ENCODE peak calls at places on chromosomes 4 and X, in seven cellular contexts. One of them, this sample, is unnamed.

GRCh38 chr4:25680580-25680979 is 24.9 kb downstream of the SLC34A2 start:
- DNase-seq in IMR-90: no peak
- DNase-seq in Caco-2: no peak
- DNase-seq in sigmoid colon: no peak
- DNase-seq in PC-3: no peak
- DNase-seq in keratinocyte: no peak
- DNase-seq in psoas muscle: no peak
- DNase-seq in this sample: no peak

GRCh38 chrX:40202456-40202855 is 104.7 kb upstream of the BCOR start:
- DNase-seq in IMR-90: no peak
- DNase-seq in Caco-2: no peak
- DNase-seq in sigmoid colon: no peak
- DNase-seq in PC-3: no peak
- DNase-seq in keratinocyte: no peak
- DNase-seq in psoas muscle: no peak
- DNase-seq in this sample: no peak

GRCh38 chrX:150587585-150588503 is 19.4 kb downstream of the MTM1 start:
- DNase-seq in IMR-90: no peak
- DNase-seq in Caco-2: no peak
- DNase-seq in sigmoid colon: no peak
- DNase-seq in PC-3: peak; percentile 50
- DNase-seq in keratinocyte: no peak
- DNase-seq in psoas muscle: no peak
- DNase-seq in this sample: peak; percentile 9

GRCh38 chr4:29972121-29972520 is 748.0 kb upstream of the PCDH7 start:
- DNase-seq in IMR-90: peak; percentile 44
- DNase-seq in Caco-2: no peak
- DNase-seq in sigmoid colon: no peak
- DNase-seq in PC-3: peak; percentile 34
- DNase-seq in keratinocyte: no peak
- DNase-seq in psoas muscle: no peak
- DNase-seq in this sample: peak; percentile 6

GRCh38 chr4:57077550-57078311 is 32.5 kb downstream of the IGFBP7 start:
- DNase-seq in IMR-90: peak; percentile 79
- DNase-seq in Caco-2: no peak
- DNase-seq in sigmoid colon: no peak
- DNase-seq in PC-3: peak; percentile 61
- DNase-seq in keratinocyte: peak; percentile 70
- DNase-seq in psoas muscle: no peak
- DNase-seq in this sample: no peak

GRCh38 chr4:102518703-102519131 is 17.6 kb downstream of the NFKB1 start:
- DNase-seq in IMR-90: no peak
- DNase-seq in Caco-2: no peak
- DNase-seq in sigmoid colon: no peak
- DNase-seq in PC-3: no peak
- DNase-seq in keratinocyte: no peak
- DNase-seq in psoas muscle: no peak
- DNase-seq in this sample: no peak

GRCh38 chrX:77436271-77436670 is 10.9 kb upstream of the FGF16 start:
- DNase-seq in IMR-90: no peak
- DNase-seq in Caco-2: no peak
- DNase-seq in sigmoid colon: no peak
- DNase-seq in PC-3: no peak
- DNase-seq in keratinocyte: no peak
- DNase-seq in psoas muscle: no peak
- DNase-seq in this sample: no peak

GRCh38 chrX:110131031-110131430 is 128.1 kb downstream of the TMEM164 start:
- DNase-seq in IMR-90: no peak
- DNase-seq in Caco-2: no peak
- DNase-seq in sigmoid colon: no peak
- DNase-seq in PC-3: no peak
- DNase-seq in keratinocyte: no peak
- DNase-seq in psoas muscle: no peak
- DNase-seq in this sample: no peak

GRCh38 chrX:99798951-99799350 is 611.1 kb downstream of the PCDH19 start:
- DNase-seq in IMR-90: no peak
- DNase-seq in Caco-2: no peak
- DNase-seq in sigmoid colon: no peak
- DNase-seq in PC-3: no peak
- DNase-seq in keratinocyte: no peak
- DNase-seq in psoas muscle: no peak
- DNase-seq in this sample: peak; percentile 22

GRCh38 chr4:37754410-37755185 is 68.4 kb upstream of the RELL1 start:
- DNase-seq in IMR-90: no peak
- DNase-seq in Caco-2: no peak
- DNase-seq in sigmoid colon: no peak
- DNase-seq in PC-3: no peak
- DNase-seq in keratinocyte: no peak
- DNase-seq in psoas muscle: no peak
- DNase-seq in this sample: no peak

GRCh38 chrX:120000490-120001246 is 57.1 kb upstream of the NKAP start:
- DNase-seq in IMR-90: peak; percentile 1
- DNase-seq in Caco-2: no peak
- DNase-seq in sigmoid colon: no peak
- DNase-seq in PC-3: peak; percentile 55
- DNase-seq in keratinocyte: no peak
- DNase-seq in psoas muscle: no peak
- DNase-seq in this sample: peak; percentile 6

GRCh38 chr4:7424553-7425111 is 10.1 kb downstream of the PSAPL1 start:
- DNase-seq in IMR-90: no peak
- DNase-seq in Caco-2: peak; percentile 15
- DNase-seq in sigmoid colon: peak; percentile 36
- DNase-seq in PC-3: no peak
- DNase-seq in keratinocyte: no peak
- DNase-seq in psoas muscle: peak; percentile 23
- DNase-seq in this sample: no peak

GRCh38 chrX:147763131-147763530 is 148.6 kb upstream of the FMR1 start:
- DNase-seq in IMR-90: no peak
- DNase-seq in Caco-2: no peak
- DNase-seq in sigmoid colon: no peak
- DNase-seq in PC-3: no peak
- DNase-seq in keratinocyte: no peak
- DNase-seq in psoas muscle: no peak
- DNase-seq in this sample: no peak

GRCh38 chrX:151704023-151704663 is 8.9 kb downstream of the PRRG3 start:
- DNase-seq in IMR-90: no peak
- DNase-seq in Caco-2: no peak
- DNase-seq in sigmoid colon: no peak
- DNase-seq in PC-3: no peak
- DNase-seq in keratinocyte: no peak
- DNase-seq in psoas muscle: no peak
- DNase-seq in this sample: peak; percentile 6

GRCh38 chr4:152709675-152710438 is 30.1 kb upstream of the TMEM154 start:
- DNase-seq in IMR-90: no peak
- DNase-seq in Caco-2: no peak
- DNase-seq in sigmoid colon: no peak
- DNase-seq in PC-3: peak; percentile 87
- DNase-seq in keratinocyte: peak; percentile 41
- DNase-seq in psoas muscle: no peak
- DNase-seq in this sample: peak; percentile 41

GRCh38 chr4:169791527-169792156 is 33.9 kb upstream of the HPF1 start:
- DNase-seq in IMR-90: peak; percentile 55
- DNase-seq in Caco-2: peak; percentile 60
- DNase-seq in sigmoid colon: no peak
- DNase-seq in PC-3: peak; percentile 71
- DNase-seq in keratinocyte: peak; percentile 17
- DNase-seq in psoas muscle: peak; percentile 53
- DNase-seq in this sample: peak; percentile 71

GRCh38 chr4:108466936-108467902 is 153.2 kb upstream of the RPL34 start:
- DNase-seq in IMR-90: peak; percentile 93
- DNase-seq in Caco-2: no peak
- DNase-seq in sigmoid colon: no peak
- DNase-seq in PC-3: peak; percentile 46
- DNase-seq in keratinocyte: no peak
- DNase-seq in psoas muscle: no peak
- DNase-seq in this sample: peak; percentile 92

GRCh38 chr4:43330288-43330687 is 437.8 kb downstream of the GRXCR1 start:
- DNase-seq in IMR-90: peak; percentile 75
- DNase-seq in Caco-2: no peak
- DNase-seq in sigmoid colon: no peak
- DNase-seq in PC-3: peak; percentile 88
- DNase-seq in keratinocyte: peak; percentile 33
- DNase-seq in psoas muscle: no peak
- DNase-seq in this sample: peak; percentile 83

GRCh38 chr4:18025263-18025662 is 3.7 kb upstream of the LCORL start:
- DNase-seq in IMR-90: no peak
- DNase-seq in Caco-2: no peak
- DNase-seq in sigmoid colon: no peak
- DNase-seq in PC-3: no peak
- DNase-seq in keratinocyte: no peak
- DNase-seq in psoas muscle: no peak
- DNase-seq in this sample: no peak

GRCh38 chr4:10020871-10021676 is at the start of gene SLC2A9:
- DNase-seq in IMR-90: no peak
- DNase-seq in Caco-2: no peak
- DNase-seq in sigmoid colon: peak; percentile 74
- DNase-seq in PC-3: no peak
- DNase-seq in keratinocyte: no peak
- DNase-seq in psoas muscle: peak; percentile 63
- DNase-seq in this sample: no peak

GRCh38 chr4:110944501-110944900 is 321.6 kb upstream of the PITX2 start:
- DNase-seq in IMR-90: peak; percentile 3
- DNase-seq in Caco-2: no peak
- DNase-seq in sigmoid colon: no peak
- DNase-seq in PC-3: no peak
- DNase-seq in keratinocyte: no peak
- DNase-seq in psoas muscle: no peak
- DNase-seq in this sample: peak; percentile 22

DNA sequence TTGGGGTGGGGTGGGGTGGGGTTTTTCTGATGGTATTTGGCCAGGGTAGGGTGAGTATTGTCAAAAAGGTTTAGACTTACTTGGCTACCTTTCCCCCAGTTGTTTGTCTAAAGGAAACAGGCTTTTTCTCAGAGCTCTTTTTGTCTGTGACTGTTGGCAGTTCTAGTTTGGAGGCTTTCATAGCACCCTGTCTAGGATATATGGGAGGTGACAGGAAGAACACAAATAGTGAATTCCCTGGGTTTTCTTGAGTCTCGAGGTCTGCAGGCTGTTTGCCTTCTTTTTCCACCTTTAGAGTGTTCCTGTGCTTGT is 13.5 kb downstream of the RPS6KA3 start:
- DNase-seq in IMR-90: no peak
- DNase-seq in Caco-2: no peak
- DNase-seq in sigmoid colon: no peak
- DNase-seq in PC-3: no peak
- DNase-seq in keratinocyte: no peak
- DNase-seq in psoas muscle: no peak
- DNase-seq in this sample: no peak
- H3K4me1 ChIP-seq in IMR-90: no peaks in the 10 kb centered on the region
- H3K4me1 ChIP-seq in Caco-2: peaks cover 5% of the 10 kb centered on the region
- H3K4me1 ChIP-seq in sigmoid colon: peaks cover 12% of the 10 kb centered on the region
- H3K4me1 ChIP-seq in PC-3: peaks cover 29% of the 10 kb centered on the region
- H3K4me1 ChIP-seq in keratinocyte: peaks cover 6% of the 10 kb centered on the region
- H3K4me1 ChIP-seq in psoas muscle: peaks cover 4% of the 10 kb centered on the region
- H3K4me1 ChIP-seq in this sample: peaks cover 2% of the 10 kb centered on the region

GRCh38 chrX:1212532-1212931 is at the start of gene CRLF2:
- DNase-seq in IMR-90: no peak
- DNase-seq in Caco-2: no peak
- DNase-seq in sigmoid colon: peak; percentile 34
- DNase-seq in PC-3: peak; percentile 49
- DNase-seq in keratinocyte: no peak
- DNase-seq in psoas muscle: no peak
- DNase-seq in this sample: no peak
- H3K4me1 ChIP-seq in IMR-90: no peaks in the 10 kb centered on the region
- H3K4me1 ChIP-seq in Caco-2: no peaks in the 10 kb centered on the region
- H3K4me1 ChIP-seq in sigmoid colon: no peaks in the 10 kb centered on the region
- H3K4me1 ChIP-seq in PC-3: peaks cover 8% of the 10 kb centered on the region
- H3K4me1 ChIP-seq in keratinocyte: no peaks in the 10 kb centered on the region
- H3K4me1 ChIP-seq in psoas muscle: no peaks in the 10 kb centered on the region
- H3K4me1 ChIP-seq in this sample: no peaks in the 10 kb centered on the region

DNA sequence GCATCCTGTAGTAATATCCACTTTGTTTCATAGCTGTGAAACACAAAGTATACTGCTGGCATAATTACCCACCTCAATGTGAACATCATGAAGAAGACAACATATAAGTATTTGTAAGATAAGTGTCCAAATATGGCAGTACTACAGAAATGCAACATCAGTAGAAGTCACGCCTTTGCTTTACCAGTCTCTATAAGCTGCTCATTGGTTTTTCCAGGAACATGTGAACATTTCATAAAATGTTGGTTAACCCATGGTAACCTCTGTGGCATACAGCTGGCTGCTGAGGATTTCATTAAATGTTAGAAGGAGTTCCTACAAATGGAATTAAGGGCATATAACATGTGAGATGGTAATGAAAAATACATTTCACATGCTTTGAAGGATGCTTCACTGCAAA is 77.6 kb downstream of the PPP3CA start:
- DNase-seq in IMR-90: no peak
- DNase-seq in Caco-2: no peak
- DNase-seq in sigmoid colon: no peak
- DNase-seq in PC-3: no peak
- DNase-seq in keratinocyte: no peak
- DNase-seq in psoas muscle: no peak
- DNase-seq in this sample: no peak
- H3K4me1 ChIP-seq in IMR-90: no peaks in the 10 kb centered on the region
- H3K4me1 ChIP-seq in Caco-2: peaks cover 4% of the 10 kb centered on the region
- H3K4me1 ChIP-seq in sigmoid colon: peaks cover 24% of the 10 kb centered on the region
- H3K4me1 ChIP-seq in PC-3: peaks cover 31% of the 10 kb centered on the region
- H3K4me1 ChIP-seq in keratinocyte: peaks cover 21% of the 10 kb centered on the region
- H3K4me1 ChIP-seq in psoas muscle: peaks cover 4% of the 10 kb centered on the region
- H3K4me1 ChIP-seq in this sample: no peaks in the 10 kb centered on the region

GRCh38 chr4:174524242-174524641 is 2.0 kb upstream of the HPGD start:
- DNase-seq in IMR-90: no peak
- DNase-seq in Caco-2: peak; percentile 82
- DNase-seq in sigmoid colon: no peak
- DNase-seq in PC-3: peak; percentile 16
- DNase-seq in keratinocyte: no peak
- DNase-seq in psoas muscle: no peak
- DNase-seq in this sample: no peak

GRCh38 chr4:174522183-174523002 is at the start of gene HPGD:
- DNase-seq in IMR-90: no peak
- DNase-seq in Caco-2: peak; percentile 79
- DNase-seq in sigmoid colon: peak; percentile 82
- DNase-seq in PC-3: peak; percentile 61
- DNase-seq in keratinocyte: no peak
- DNase-seq in psoas muscle: peak; percentile 74
- DNase-seq in this sample: peak; percentile 13

GRCh38 chr4:174523003-174523693 is 860 bp upstream of the HPGD start:
- DNase-seq in IMR-90: no peak
- DNase-seq in Caco-2: no peak
- DNase-seq in sigmoid colon: no peak
- DNase-seq in PC-3: peak; percentile 36
- DNase-seq in keratinocyte: no peak
- DNase-seq in psoas muscle: no peak
- DNase-seq in this sample: no peak

GRCh38 chr4:174520655-174521054 is 1.6 kb downstream of the HPGD start:
- DNase-seq in IMR-90: no peak
- DNase-seq in Caco-2: no peak
- DNase-seq in sigmoid colon: no peak
- DNase-seq in PC-3: no peak
- DNase-seq in keratinocyte: no peak
- DNase-seq in psoas muscle: no peak
- DNase-seq in this sample: no peak

DNA sequence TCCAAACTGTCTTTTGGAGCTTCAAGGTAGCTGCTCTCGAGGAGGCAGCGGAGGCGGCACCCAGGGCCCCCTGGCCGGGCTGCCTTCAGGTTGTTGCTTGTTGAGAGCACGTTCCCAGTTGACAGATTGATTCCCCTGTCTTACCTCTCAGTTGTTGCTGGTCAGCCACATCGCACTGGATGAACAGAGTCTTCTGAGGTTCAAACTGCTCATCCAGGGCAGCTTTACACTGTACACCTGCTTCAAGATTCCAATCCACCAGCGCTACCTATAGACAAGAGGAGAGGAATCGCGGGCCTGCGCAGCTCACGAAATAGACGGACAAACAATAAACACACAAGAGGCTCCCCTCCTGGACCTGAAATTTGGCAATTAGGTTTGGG is 497 bp downstream of the HPGD start:
- DNase-seq in IMR-90: no peak
- DNase-seq in Caco-2: peak; percentile 51
- DNase-seq in sigmoid colon: no peak
- DNase-seq in PC-3: peak; percentile 45
- DNase-seq in keratinocyte: no peak
- DNase-seq in psoas muscle: peak; percentile 52
- DNase-seq in this sample: no peak
- H3K4me1 ChIP-seq in IMR-90: no peaks in the 10 kb centered on the region
- H3K4me1 ChIP-seq in Caco-2: peaks cover 25% of the 10 kb centered on the region
- H3K4me1 ChIP-seq in sigmoid colon: peaks cover 44% of the 10 kb centered on the region
- H3K4me1 ChIP-seq in PC-3: peaks cover 17% of the 10 kb centered on the region
- H3K4me1 ChIP-seq in keratinocyte: peaks cover 11% of the 10 kb centered on the region
- H3K4me1 ChIP-seq in psoas muscle: no peaks in the 10 kb centered on the region
- H3K4me1 ChIP-seq in this sample: no peaks in the 10 kb centered on the region

This sample was measured in fibroblast of lung.